ENCODE peak calls at places on chromosomes 7 and 10, in four cellular contexts. One of them, this sample, is unnamed.

GRCh38 chr7:121406461-121406860 is 10.4 kb upstream of the FAM3C start:
- DNase-seq in SJSA1: no peak
- DNase-seq in adrenal gland: no peak
- DNase-seq in tibial nerve: no peak
- DNase-seq in this sample: no peak

GRCh38 chr7:77409739-77410545 is 6.2 kb downstream of the GSAP start:
- DNase-seq in SJSA1: no peak
- DNase-seq in adrenal gland: no peak
- DNase-seq in tibial nerve: no peak
- DNase-seq in this sample: no peak

GRCh38 chr7:128945668-128946366 is 8.1 kb downstream of the IRF5 start:
- DNase-seq in SJSA1: no peak
- DNase-seq in adrenal gland: no peak
- DNase-seq in tibial nerve: no peak
- DNase-seq in this sample: no peak

GRCh38 chr7:41970946-41971345 is 266.1 kb downstream of the GLI3 start:
- DNase-seq in SJSA1: no peak
- DNase-seq in adrenal gland: no peak
- DNase-seq in tibial nerve: no peak
- DNase-seq in this sample: no peak

GRCh38 chr10:13587367-13587766 is 602 bp downstream of the PRPF18 start:
- DNase-seq in SJSA1: no peak
- DNase-seq in adrenal gland: no peak
- DNase-seq in tibial nerve: no peak
- DNase-seq in this sample: no peak

GRCh38 chr7:113207441-113207840 is 89.1 kb upstream of the SMIM30 start:
- DNase-seq in SJSA1: no peak
- DNase-seq in adrenal gland: no peak
- DNase-seq in tibial nerve: no peak
- DNase-seq in this sample: no peak

GRCh38 chr10:123204127-123204461 is 49.9 kb downstream of the BUB3 start:
- DNase-seq in SJSA1: no peak
- DNase-seq in adrenal gland: no peak
- DNase-seq in tibial nerve: no peak
- DNase-seq in this sample: no peak

GRCh38 chr7:134395604-134396003 is 63.3 kb downstream of the AKR1B1 start:
- DNase-seq in SJSA1: no peak
- DNase-seq in adrenal gland: no peak
- DNase-seq in tibial nerve: no peak
- DNase-seq in this sample: no peak

GRCh38 chr10:63527401-63527800 is 6.2 kb downstream of the REEP3 start:
- DNase-seq in SJSA1: no peak
- DNase-seq in adrenal gland: no peak
- DNase-seq in tibial nerve: no peak
- DNase-seq in this sample: no peak

GRCh38 chr10:123766761-123767160 is 100.6 kb downstream of the GPR26 start:
- DNase-seq in SJSA1: no peak
- DNase-seq in adrenal gland: no peak
- DNase-seq in tibial nerve: no peak
- DNase-seq in this sample: no peak

GRCh38 chr10:71396714-71397339 is at the start of gene CDH23:
- DNase-seq in SJSA1: peak; percentile 43
- DNase-seq in adrenal gland: peak; percentile 30
- DNase-seq in tibial nerve: no peak
- DNase-seq in this sample: no peak

GRCh38 chr7:80244206-80244956 is 109.8 kb downstream of the GNAI1 start:
- DNase-seq in SJSA1: no peak
- DNase-seq in adrenal gland: no peak
- DNase-seq in tibial nerve: no peak
- DNase-seq in this sample: no peak

GRCh38 chr7:115009736-115010435 is 88.0 kb downstream of the MDFIC start:
- DNase-seq in SJSA1: no peak
- DNase-seq in adrenal gland: peak; percentile 31
- DNase-seq in tibial nerve: peak; percentile 72
- DNase-seq in this sample: peak; percentile 67

GRCh38 chr7:130207033-130207432 is 627 bp upstream of the SSMEM1 start:
- DNase-seq in SJSA1: no peak
- DNase-seq in adrenal gland: no peak
- DNase-seq in tibial nerve: no peak
- DNase-seq in this sample: no peak

GRCh38 chr7:128191136-128191844 is 49.8 kb upstream of the LEP start:
- DNase-seq in SJSA1: peak; percentile 27
- DNase-seq in adrenal gland: no peak
- DNase-seq in tibial nerve: no peak
- DNase-seq in this sample: no peak

GRCh38 chr10:114458955-114459354 is 54.7 kb upstream of the AFAP1L2 start:
- DNase-seq in SJSA1: no peak
- DNase-seq in adrenal gland: no peak
- DNase-seq in tibial nerve: no peak
- DNase-seq in this sample: no peak

GRCh38 chr10:11049772-11050171 is 32.1 kb downstream of the CELF2 start:
- DNase-seq in SJSA1: no peak
- DNase-seq in adrenal gland: no peak
- DNase-seq in tibial nerve: no peak
- DNase-seq in this sample: no peak

GRCh38 chr10:7589748-7590147 is 77.0 kb downstream of the ITIH5 start:
- DNase-seq in SJSA1: no peak
- DNase-seq in adrenal gland: no peak
- DNase-seq in tibial nerve: no peak
- DNase-seq in this sample: no peak

GRCh38 chr7:80247144-80247543 is 112.5 kb downstream of the GNAI1 start:
- DNase-seq in SJSA1: no peak
- DNase-seq in adrenal gland: no peak
- DNase-seq in tibial nerve: no peak
- DNase-seq in this sample: no peak

GRCh38 chr10:4661572-4662255 is 164.3 kb upstream of the AKR1E2 start:
- DNase-seq in SJSA1: no peak
- DNase-seq in adrenal gland: no peak
- DNase-seq in tibial nerve: peak; percentile 68
- DNase-seq in this sample: peak; percentile 93

GRCh38 chr10:14382022-14382421 is 51.3 kb upstream of the FRMD4A start:
- DNase-seq in SJSA1: no peak
- DNase-seq in adrenal gland: no peak
- DNase-seq in tibial nerve: no peak
- DNase-seq in this sample: no peak

GRCh38 chr10:30357075-30357801 is 8.2 kb upstream of the MTPAP start:
- DNase-seq in SJSA1: no peak
- DNase-seq in adrenal gland: no peak
- DNase-seq in tibial nerve: no peak
- DNase-seq in this sample: no peak

GRCh38 chr7:36155811-36156361 is 2.8 kb downstream of the EEPD1 start:
- DNase-seq in SJSA1: peak; percentile 48
- DNase-seq in adrenal gland: peak; percentile 90
- DNase-seq in tibial nerve: no peak
- DNase-seq in this sample: peak; percentile 53

GRCh38 chr7:133709036-133709880 is 417.9 kb upstream of the LRGUK start:
- DNase-seq in SJSA1: no peak
- DNase-seq in adrenal gland: no peak
- DNase-seq in tibial nerve: no peak
- DNase-seq in this sample: no peak

GRCh38 chr7:105779856-105780815 is 96.3 kb downstream of the ATXN7L1 start:
- DNase-seq in SJSA1: no peak
- DNase-seq in adrenal gland: peak; percentile 57
- DNase-seq in tibial nerve: no peak
- DNase-seq in this sample: no peak

GRCh38 chr10:21830037-21830436 is 173.5 kb downstream of the DNAJC1 start:
- DNase-seq in SJSA1: no peak
- DNase-seq in adrenal gland: no peak
- DNase-seq in tibial nerve: no peak
- DNase-seq in this sample: no peak
- H3K9me3 ChIP-seq in SJSA1: peaks cover 7% of the 10 kb centered on the region
- H3K9me3 ChIP-seq in adrenal gland: no peaks in the 10 kb centered on the region
- H3K9me3 ChIP-seq in tibial nerve: peaks cover 43% of the 10 kb centered on the region
- H3K9me3 ChIP-seq in this sample: peaks cover 3% of the 10 kb centered on the region

GRCh38 chr7:64871761-64872160 is 31.3 kb upstream of the ZNF273 start:
- DNase-seq in SJSA1: no peak
- DNase-seq in adrenal gland: no peak
- DNase-seq in tibial nerve: peak; percentile 2
- DNase-seq in this sample: no peak
- H3K9me3 ChIP-seq in SJSA1: peaks cover 2% of the 10 kb centered on the region
- H3K9me3 ChIP-seq in adrenal gland: no peaks in the 10 kb centered on the region
- H3K9me3 ChIP-seq in tibial nerve: no peaks in the 10 kb centered on the region
- H3K9me3 ChIP-seq in this sample: no peaks in the 10 kb centered on the region

DNA sequence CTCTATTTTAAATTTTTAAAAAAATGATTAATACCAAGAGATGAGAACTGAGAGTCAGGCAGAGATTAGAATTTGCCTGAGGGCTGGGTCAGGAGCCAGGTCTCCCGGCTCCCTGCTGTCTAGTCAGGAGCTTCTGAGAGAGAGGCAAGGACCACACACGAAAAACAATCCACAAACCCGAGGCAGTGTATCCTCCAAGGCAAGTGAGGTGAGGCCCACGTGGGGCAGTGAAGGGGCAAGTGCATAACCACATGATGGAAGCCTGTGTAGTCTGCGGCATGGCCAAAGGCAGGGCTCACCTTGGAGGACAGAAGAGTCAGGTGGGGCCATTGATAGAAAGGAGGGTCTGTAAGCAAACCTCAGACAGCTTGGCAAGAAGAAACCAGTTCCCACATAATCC is 541.2 kb upstream of the FOXK1 start:
- DNase-seq in SJSA1: no peak
- DNase-seq in adrenal gland: no peak
- DNase-seq in tibial nerve: no peak
- DNase-seq in this sample: peak; percentile 13
- H3K9me3 ChIP-seq in SJSA1: no peaks in the 10 kb centered on the region
- H3K9me3 ChIP-seq in adrenal gland: no peaks in the 10 kb centered on the region
- H3K9me3 ChIP-seq in tibial nerve: no peaks in the 10 kb centered on the region
- H3K9me3 ChIP-seq in this sample: no peaks in the 10 kb centered on the region

GRCh38 chr7:63114371-63114985 is 884.2 kb upstream of the ZNF722 start:
- DNase-seq in SJSA1: no peak
- DNase-seq in adrenal gland: no peak
- DNase-seq in tibial nerve: no peak
- DNase-seq in this sample: no peak
- H3K9me3 ChIP-seq in SJSA1: peaks cover 4% of the 10 kb centered on the region
- H3K9me3 ChIP-seq in adrenal gland: no peaks in the 10 kb centered on the region
- H3K9me3 ChIP-seq in tibial nerve: no peaks in the 10 kb centered on the region
- H3K9me3 ChIP-seq in this sample: peaks cover 32% of the 10 kb centered on the region

GRCh38 chr7:157490465-157490912 is 153.7 kb downstream of the DNAJB6 start:
- DNase-seq in SJSA1: peak; percentile 67
- DNase-seq in adrenal gland: no peak
- DNase-seq in tibial nerve: no peak
- DNase-seq in this sample: no peak
- H3K9me3 ChIP-seq in SJSA1: no peaks in the 10 kb centered on the region
- H3K9me3 ChIP-seq in adrenal gland: no peaks in the 10 kb centered on the region
- H3K9me3 ChIP-seq in tibial nerve: no peaks in the 10 kb centered on the region
- H3K9me3 ChIP-seq in this sample: peaks cover 9% of the 10 kb centered on the region

DNA sequence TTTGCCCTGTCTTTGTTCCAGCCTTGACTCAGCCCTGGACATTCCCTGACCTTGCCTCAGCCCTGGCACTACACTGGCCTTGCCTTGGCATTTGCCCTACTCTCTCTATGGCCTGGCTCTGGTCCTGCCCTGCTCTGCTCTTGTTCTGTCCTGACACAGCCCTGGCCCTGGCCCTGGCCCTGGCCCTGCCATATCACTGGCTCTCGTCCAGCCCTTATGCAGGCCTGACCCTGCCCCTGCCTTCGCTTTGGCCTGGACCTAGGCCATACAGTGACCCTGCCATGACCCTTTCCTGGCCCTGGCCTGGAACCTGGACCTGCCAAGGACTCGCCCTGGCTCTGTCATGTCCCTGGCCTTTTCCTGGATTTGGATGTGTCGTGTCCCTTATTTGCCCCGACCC is 646.0 kb downstream of the ZNF37A start:
- DNase-seq in SJSA1: no peak
- DNase-seq in adrenal gland: no peak
- DNase-seq in tibial nerve: no peak
- DNase-seq in this sample: no peak
- H3K9me3 ChIP-seq in SJSA1: no peaks in the 10 kb centered on the region
- H3K9me3 ChIP-seq in adrenal gland: no peaks in the 10 kb centered on the region
- H3K9me3 ChIP-seq in tibial nerve: peaks cover 7% of the 10 kb centered on the region
- H3K9me3 ChIP-seq in this sample: peaks cover 3% of the 10 kb centered on the region

DNA sequence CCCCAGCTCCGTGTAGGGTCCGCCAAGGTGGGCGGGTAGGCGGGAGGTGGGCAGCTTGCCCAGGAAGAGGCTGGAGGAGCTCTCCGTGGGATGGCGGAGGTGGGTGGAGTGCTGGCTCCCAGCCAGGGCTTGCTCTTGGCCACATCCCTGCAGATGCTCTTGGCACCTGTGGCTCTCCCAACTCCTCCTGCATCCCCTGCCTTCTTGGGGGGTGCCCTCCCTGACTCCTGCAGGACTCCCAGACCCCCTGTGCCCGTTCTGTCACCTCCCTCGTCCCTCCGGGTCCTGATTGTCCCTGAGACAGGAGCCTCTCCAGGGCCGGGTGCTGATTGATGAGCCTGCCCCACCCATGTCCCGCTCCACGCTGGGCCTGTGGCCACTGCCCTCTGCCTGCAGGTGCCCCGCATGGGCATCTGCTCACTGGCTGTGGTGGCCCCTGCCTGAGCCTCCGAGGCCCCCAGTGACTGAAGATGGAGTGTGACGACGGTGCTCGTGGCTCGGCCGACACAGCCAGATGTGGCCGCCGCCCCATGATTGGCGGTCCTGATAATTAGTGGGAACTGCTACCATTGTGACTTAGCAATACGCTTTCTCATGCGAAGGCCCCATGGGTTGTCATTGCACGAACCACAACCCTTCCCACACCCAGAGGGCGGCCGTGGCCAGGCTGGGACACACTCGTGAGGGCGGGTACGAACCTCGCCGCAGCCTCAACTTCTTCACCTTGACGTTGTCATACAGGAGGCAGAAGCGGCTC is 23.6 kb downstream of the CFAP46 start:
- DNase-seq in SJSA1: no peak
- DNase-seq in adrenal gland: peak; percentile 4
- DNase-seq in tibial nerve: no peak
- DNase-seq in this sample: peak; percentile 15
- H3K9me3 ChIP-seq in SJSA1: no peaks in the 10 kb centered on the region
- H3K9me3 ChIP-seq in adrenal gland: no peaks in the 10 kb centered on the region
- H3K9me3 ChIP-seq in tibial nerve: no peaks in the 10 kb centered on the region
- H3K9me3 ChIP-seq in this sample: no peaks in the 10 kb centered on the region

DNA sequence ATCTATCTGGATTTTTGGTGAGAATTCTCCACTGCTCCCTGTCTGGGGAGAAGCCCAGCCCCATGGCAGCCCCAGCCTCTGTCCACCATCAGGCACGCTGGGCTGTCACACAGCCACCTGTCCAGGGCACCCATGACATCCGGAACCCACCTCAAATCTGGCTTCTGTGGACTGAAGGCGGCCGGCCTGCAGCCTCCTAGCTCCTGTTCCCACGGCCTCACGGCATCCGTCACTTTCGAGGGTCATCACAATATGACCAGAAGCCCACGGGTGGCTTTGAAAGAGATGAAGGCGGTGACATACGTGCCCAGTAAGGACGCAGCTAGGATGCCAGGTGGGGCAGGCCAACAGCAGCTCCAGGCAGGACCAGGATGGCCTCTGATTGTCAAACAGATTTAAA is 140.9 kb downstream of the PTPRN2 start:
- DNase-seq in SJSA1: no peak
- DNase-seq in adrenal gland: no peak
- DNase-seq in tibial nerve: no peak
- DNase-seq in this sample: no peak
- H3K9me3 ChIP-seq in SJSA1: no peaks in the 10 kb centered on the region
- H3K9me3 ChIP-seq in adrenal gland: no peaks in the 10 kb centered on the region
- H3K9me3 ChIP-seq in tibial nerve: no peaks in the 10 kb centered on the region
- H3K9me3 ChIP-seq in this sample: no peaks in the 10 kb centered on the region

GRCh38 chr7:54072710-54073109 is 469.5 kb upstream of the VSTM2A start:
- DNase-seq in SJSA1: no peak
- DNase-seq in adrenal gland: no peak
- DNase-seq in tibial nerve: no peak
- DNase-seq in this sample: no peak
- H3K9me3 ChIP-seq in SJSA1: no peaks in the 10 kb centered on the region
- H3K9me3 ChIP-seq in adrenal gland: no peaks in the 10 kb centered on the region
- H3K9me3 ChIP-seq in tibial nerve: no peaks in the 10 kb centered on the region
- H3K9me3 ChIP-seq in this sample: no peaks in the 10 kb centered on the region